ENCODE peak calls at places on chromosomes 13 and 19, in nine cellular contexts. One of them, this sample, is unnamed.

GRCh38 chr13:20714161-20714560 is 10.7 kb downstream of the IL17D start:
- DNase-seq in stomach: no peak
- DNase-seq in cardiac muscle cell: peak
- DNase-seq in AG09319: no peak
- DNase-seq in fibroblast of villous mesenchyme: no peak
- DNase-seq in epithelial cell of esophagus: no peak
- DNase-seq in activated B cell treated with CpG ODN at 0.5 μM for 24 hours: no peak
- DNase-seq in IMR-90: no peak
- DNase-seq in transverse colon: no peak
- DNase-seq in this sample: no peak

GRCh38 chr13:25267715-25268114 is 19.6 kb downstream of the MTMR6 start:
- DNase-seq in stomach: no peak
- DNase-seq in cardiac muscle cell: peak
- DNase-seq in AG09319: no peak
- DNase-seq in fibroblast of villous mesenchyme: peak
- DNase-seq in epithelial cell of esophagus: peak
- DNase-seq in activated B cell treated with CpG ODN at 0.5 μM for 24 hours: no peak
- DNase-seq in IMR-90: peak
- DNase-seq in transverse colon: no peak
- DNase-seq in this sample: no peak

GRCh38 chr19:44374789-44375188 is 18.3 kb upstream of the ZNF112 start:
- DNase-seq in stomach: no peak
- DNase-seq in cardiac muscle cell: no peak
- DNase-seq in AG09319: no peak
- DNase-seq in fibroblast of villous mesenchyme: no peak
- DNase-seq in epithelial cell of esophagus: no peak
- DNase-seq in activated B cell treated with CpG ODN at 0.5 μM for 24 hours: no peak
- DNase-seq in IMR-90: no peak
- DNase-seq in transverse colon: no peak
- DNase-seq in this sample: no peak

GRCh38 chr13:63307239-63307638 is 1891.6 kb upstream of the PCDH20 start:
- DNase-seq in stomach: no peak
- DNase-seq in cardiac muscle cell: no peak
- DNase-seq in AG09319: no peak
- DNase-seq in fibroblast of villous mesenchyme: no peak
- DNase-seq in epithelial cell of esophagus: peak
- DNase-seq in activated B cell treated with CpG ODN at 0.5 μM for 24 hours: no peak
- DNase-seq in IMR-90: no peak
- DNase-seq in transverse colon: no peak
- DNase-seq in this sample: no peak

GRCh38 chr13:23025848-23026608 is 154.8 kb upstream of the SGCG start:
- DNase-seq in stomach: no peak
- DNase-seq in cardiac muscle cell: no peak
- DNase-seq in AG09319: no peak
- DNase-seq in fibroblast of villous mesenchyme: no peak
- DNase-seq in epithelial cell of esophagus: peak
- DNase-seq in activated B cell treated with CpG ODN at 0.5 μM for 24 hours: no peak
- DNase-seq in IMR-90: no peak
- DNase-seq in transverse colon: no peak
- DNase-seq in this sample: no peak

GRCh38 chr13:31982540-31982939 is 49.0 kb upstream of the FRY start:
- DNase-seq in stomach: peak
- DNase-seq in cardiac muscle cell: peak
- DNase-seq in AG09319: peak
- DNase-seq in fibroblast of villous mesenchyme: peak
- DNase-seq in epithelial cell of esophagus: peak
- DNase-seq in activated B cell treated with CpG ODN at 0.5 μM for 24 hours: no peak
- DNase-seq in IMR-90: peak
- DNase-seq in transverse colon: peak
- DNase-seq in this sample: peak

GRCh38 chr19:11479470-11480080 is 1.3 kb downstream of the ELAVL3 start:
- DNase-seq in stomach: no peak
- DNase-seq in cardiac muscle cell: peak
- DNase-seq in AG09319: no peak
- DNase-seq in fibroblast of villous mesenchyme: peak
- DNase-seq in epithelial cell of esophagus: peak
- DNase-seq in activated B cell treated with CpG ODN at 0.5 μM for 24 hours: no peak
- DNase-seq in IMR-90: no peak
- DNase-seq in transverse colon: peak
- DNase-seq in this sample: no peak

GRCh38 chr13:49253310-49253709 is 5.6 kb downstream of the CDADC1 start:
- DNase-seq in stomach: no peak
- DNase-seq in cardiac muscle cell: no peak
- DNase-seq in AG09319: no peak
- DNase-seq in fibroblast of villous mesenchyme: no peak
- DNase-seq in epithelial cell of esophagus: no peak
- DNase-seq in activated B cell treated with CpG ODN at 0.5 μM for 24 hours: no peak
- DNase-seq in IMR-90: no peak
- DNase-seq in transverse colon: no peak
- DNase-seq in this sample: no peak

GRCh38 chr13:44129418-44129817 is 244.2 kb upstream of the SERP2 start:
- DNase-seq in stomach: no peak
- DNase-seq in cardiac muscle cell: no peak
- DNase-seq in AG09319: no peak
- DNase-seq in fibroblast of villous mesenchyme: no peak
- DNase-seq in epithelial cell of esophagus: no peak
- DNase-seq in activated B cell treated with CpG ODN at 0.5 μM for 24 hours: no peak
- DNase-seq in IMR-90: no peak
- DNase-seq in transverse colon: no peak
- DNase-seq in this sample: no peak

GRCh38 chr19:33497778-33498175 is 23.8 kb downstream of the PEPD start:
- DNase-seq in stomach: no peak
- DNase-seq in cardiac muscle cell: no peak
- DNase-seq in AG09319: no peak
- DNase-seq in fibroblast of villous mesenchyme: no peak
- DNase-seq in epithelial cell of esophagus: no peak
- DNase-seq in activated B cell treated with CpG ODN at 0.5 μM for 24 hours: no peak
- DNase-seq in IMR-90: no peak
- DNase-seq in transverse colon: no peak
- DNase-seq in this sample: no peak

GRCh38 chr13:20772401-20773131 is 1.2 kb downstream of the EEF1AKMT1 start:
- DNase-seq in stomach: no peak
- DNase-seq in cardiac muscle cell: peak
- DNase-seq in AG09319: no peak
- DNase-seq in fibroblast of villous mesenchyme: peak
- DNase-seq in epithelial cell of esophagus: no peak
- DNase-seq in activated B cell treated with CpG ODN at 0.5 μM for 24 hours: no peak
- DNase-seq in IMR-90: peak
- DNase-seq in transverse colon: no peak
- DNase-seq in this sample: no peak

GRCh38 chr19:8512991-8513686 is 828 bp downstream of the ZNF414 start:
- DNase-seq in stomach: no peak
- DNase-seq in cardiac muscle cell: no peak
- DNase-seq in AG09319: no peak
- DNase-seq in fibroblast of villous mesenchyme: no peak
- DNase-seq in epithelial cell of esophagus: no peak
- DNase-seq in activated B cell treated with CpG ODN at 0.5 μM for 24 hours: no peak
- DNase-seq in IMR-90: no peak
- DNase-seq in transverse colon: no peak
- DNase-seq in this sample: no peak

GRCh38 chr13:73268306-73268705 is 209.5 kb downstream of the KLF5 start:
- DNase-seq in stomach: no peak
- DNase-seq in cardiac muscle cell: peak
- DNase-seq in AG09319: no peak
- DNase-seq in fibroblast of villous mesenchyme: peak
- DNase-seq in epithelial cell of esophagus: peak
- DNase-seq in activated B cell treated with CpG ODN at 0.5 μM for 24 hours: no peak
- DNase-seq in IMR-90: peak
- DNase-seq in transverse colon: peak
- DNase-seq in this sample: no peak

GRCh38 chr19:22052644-22053013 is 345 bp downstream of the ZNF257 start:
- DNase-seq in stomach: no peak
- DNase-seq in cardiac muscle cell: peak
- DNase-seq in AG09319: no peak
- DNase-seq in fibroblast of villous mesenchyme: no peak
- DNase-seq in epithelial cell of esophagus: peak
- DNase-seq in activated B cell treated with CpG ODN at 0.5 μM for 24 hours: no peak
- DNase-seq in IMR-90: no peak
- DNase-seq in transverse colon: no peak
- DNase-seq in this sample: no peak

GRCh38 chr13:113897966-113898365 is 34.1 kb upstream of the GAS6 start:
- DNase-seq in stomach: no peak
- DNase-seq in cardiac muscle cell: no peak
- DNase-seq in AG09319: no peak
- DNase-seq in fibroblast of villous mesenchyme: no peak
- DNase-seq in epithelial cell of esophagus: no peak
- DNase-seq in activated B cell treated with CpG ODN at 0.5 μM for 24 hours: no peak
- DNase-seq in IMR-90: no peak
- DNase-seq in transverse colon: no peak
- DNase-seq in this sample: no peak

GRCh38 chr19:29576761-29577661 is 29.1 kb upstream of the POP4 start:
- DNase-seq in stomach: no peak
- DNase-seq in cardiac muscle cell: peak
- DNase-seq in AG09319: no peak
- DNase-seq in fibroblast of villous mesenchyme: no peak
- DNase-seq in epithelial cell of esophagus: peak
- DNase-seq in activated B cell treated with CpG ODN at 0.5 μM for 24 hours: no peak
- DNase-seq in IMR-90: peak
- DNase-seq in transverse colon: no peak
- DNase-seq in this sample: no peak
- TF ChIP-seq CTCF in stomach: no peak
- TF ChIP-seq CTCF in cardiac muscle cell: no peak
- TF ChIP-seq CTCF in AG09319: no peak
- TF ChIP-seq CTCF in fibroblast of villous mesenchyme: no peak
- TF ChIP-seq CTCF in epithelial cell of esophagus: no peak
- TF ChIP-seq CTCF in activated B cell treated with CpG ODN at 0.5 μM for 24 hours: no peak
- TF ChIP-seq CTCF in IMR-90: no peak
- TF ChIP-seq CTCF in transverse colon: no peak
- TF ChIP-seq CTCF in this sample: no peak

GRCh38 chr19:3492919-3493318 is 7.6 kb downstream of the DOHH start:
- DNase-seq in stomach: no peak
- DNase-seq in cardiac muscle cell: no peak
- DNase-seq in AG09319: no peak
- DNase-seq in fibroblast of villous mesenchyme: no peak
- DNase-seq in epithelial cell of esophagus: no peak
- DNase-seq in activated B cell treated with CpG ODN at 0.5 μM for 24 hours: no peak
- DNase-seq in IMR-90: no peak
- DNase-seq in transverse colon: no peak
- DNase-seq in this sample: no peak

GRCh38 chr19:3496392-3497273 is 3.8 kb downstream of the DOHH start:
- DNase-seq in stomach: no peak
- DNase-seq in cardiac muscle cell: no peak
- DNase-seq in AG09319: no peak
- DNase-seq in fibroblast of villous mesenchyme: no peak
- DNase-seq in epithelial cell of esophagus: no peak
- DNase-seq in activated B cell treated with CpG ODN at 0.5 μM for 24 hours: no peak
- DNase-seq in IMR-90: no peak
- DNase-seq in transverse colon: no peak
- DNase-seq in this sample: no peak

GRCh38 chr19:3493651-3494050 is 6.8 kb downstream of the DOHH start:
- DNase-seq in stomach: no peak
- DNase-seq in cardiac muscle cell: no peak
- DNase-seq in AG09319: no peak
- DNase-seq in fibroblast of villous mesenchyme: no peak
- DNase-seq in epithelial cell of esophagus: no peak
- DNase-seq in activated B cell treated with CpG ODN at 0.5 μM for 24 hours: no peak
- DNase-seq in IMR-90: no peak
- DNase-seq in transverse colon: no peak
- DNase-seq in this sample: no peak

GRCh38 chr19:3494051-3494450 is 6.4 kb downstream of the DOHH start:
- DNase-seq in stomach: peak
- DNase-seq in cardiac muscle cell: no peak
- DNase-seq in AG09319: no peak
- DNase-seq in fibroblast of villous mesenchyme: no peak
- DNase-seq in epithelial cell of esophagus: no peak
- DNase-seq in activated B cell treated with CpG ODN at 0.5 μM for 24 hours: no peak
- DNase-seq in IMR-90: no peak
- DNase-seq in transverse colon: no peak
- DNase-seq in this sample: no peak

GRCh38 chr19:3494559-3494958 is 5.9 kb downstream of the DOHH start:
- DNase-seq in stomach: peak
- DNase-seq in cardiac muscle cell: no peak
- DNase-seq in AG09319: no peak
- DNase-seq in fibroblast of villous mesenchyme: no peak
- DNase-seq in epithelial cell of esophagus: no peak
- DNase-seq in activated B cell treated with CpG ODN at 0.5 μM for 24 hours: no peak
- DNase-seq in IMR-90: no peak
- DNase-seq in transverse colon: no peak
- DNase-seq in this sample: no peak
- TF ChIP-seq CTCF in stomach: no peak
- TF ChIP-seq CTCF in cardiac muscle cell: no peak
- TF ChIP-seq CTCF in AG09319: no peak
- TF ChIP-seq CTCF in fibroblast of villous mesenchyme: no peak
- TF ChIP-seq CTCF in epithelial cell of esophagus: no peak
- TF ChIP-seq CTCF in activated B cell treated with CpG ODN at 0.5 μM for 24 hours: no peak
- TF ChIP-seq CTCF in IMR-90: no peak
- TF ChIP-seq CTCF in transverse colon: no peak
- TF ChIP-seq CTCF in this sample: no peak

GRCh38 chr19:23439623-23440022 is 44.4 kb upstream of the ZNF91 start:
- DNase-seq in stomach: no peak
- DNase-seq in cardiac muscle cell: no peak
- DNase-seq in AG09319: no peak
- DNase-seq in fibroblast of villous mesenchyme: no peak
- DNase-seq in epithelial cell of esophagus: no peak
- DNase-seq in activated B cell treated with CpG ODN at 0.5 μM for 24 hours: no peak
- DNase-seq in IMR-90: no peak
- DNase-seq in transverse colon: no peak
- DNase-seq in this sample: no peak
- TF ChIP-seq CTCF in stomach: no peak
- TF ChIP-seq CTCF in cardiac muscle cell: no peak
- TF ChIP-seq CTCF in AG09319: no peak
- TF ChIP-seq CTCF in fibroblast of villous mesenchyme: peak
- TF ChIP-seq CTCF in epithelial cell of esophagus: peak
- TF ChIP-seq CTCF in activated B cell treated with CpG ODN at 0.5 μM for 24 hours: no peak
- TF ChIP-seq CTCF in IMR-90: no peak
- TF ChIP-seq CTCF in transverse colon: no peak
- TF ChIP-seq CTCF in this sample: no peak

DNA sequence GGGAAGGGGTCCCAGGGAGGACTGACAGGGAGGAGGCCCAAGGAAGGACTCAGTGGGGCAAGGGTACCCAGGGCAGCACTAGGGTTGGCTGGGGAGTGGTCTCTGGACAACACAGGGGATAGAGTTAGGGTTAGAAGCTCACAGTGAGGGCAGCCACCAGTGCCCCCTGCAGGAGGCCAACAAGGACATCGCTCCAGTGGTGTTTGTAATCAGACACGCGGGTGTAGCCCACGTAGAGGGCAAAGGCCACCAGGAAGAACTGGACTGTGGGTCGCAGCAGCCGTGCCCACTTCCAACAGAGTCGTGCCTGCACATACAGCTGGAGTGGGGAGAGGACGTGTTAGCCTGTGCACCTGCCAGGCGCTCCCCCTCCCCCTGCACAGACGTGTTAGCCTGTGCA is 9.2 kb downstream of the PLPP2 start:
- DNase-seq in stomach: no peak
- DNase-seq in cardiac muscle cell: no peak
- DNase-seq in AG09319: no peak
- DNase-seq in fibroblast of villous mesenchyme: no peak
- DNase-seq in epithelial cell of esophagus: no peak
- DNase-seq in activated B cell treated with CpG ODN at 0.5 μM for 24 hours: no peak
- DNase-seq in IMR-90: no peak
- DNase-seq in transverse colon: no peak
- DNase-seq in this sample: no peak
- TF ChIP-seq CTCF in stomach: no peak
- TF ChIP-seq CTCF in cardiac muscle cell: no peak
- TF ChIP-seq CTCF in AG09319: no peak
- TF ChIP-seq CTCF in fibroblast of villous mesenchyme: no peak
- TF ChIP-seq CTCF in epithelial cell of esophagus: no peak
- TF ChIP-seq CTCF in activated B cell treated with CpG ODN at 0.5 μM for 24 hours: no peak
- TF ChIP-seq CTCF in IMR-90: no peak
- TF ChIP-seq CTCF in transverse colon: no peak
- TF ChIP-seq CTCF in this sample: no peak